ENCODE peak calls at places on chromosomes 16 and 17, in five cellular contexts. One of them, this sample, is unnamed.

GRCh38 chr17:43410557-43411368 is 12.0 kb downstream of the ARL4D start:
- DNase-seq in uterus: peak; percentile 70
- DNase-seq in ecto neural progenitor cell: no peak
- DNase-seq in stimulated activated CD4-positive, alpha-beta T cell treated with anti-CD3 and anti-CD28 coated beads, Interleukin-2, amount 100 ng/mL, for 24 hours: no peak
- DNase-seq in HFFc6: no peak
- DNase-seq in this sample: no peak

GRCh38 chr16:55411231-55411630 is 67.8 kb upstream of the MMP2 start:
- DNase-seq in uterus: no peak
- DNase-seq in ecto neural progenitor cell: no peak
- DNase-seq in stimulated activated CD4-positive, alpha-beta T cell treated with anti-CD3 and anti-CD28 coated beads, Interleukin-2, amount 100 ng/mL, for 24 hours: no peak
- DNase-seq in HFFc6: no peak
- DNase-seq in this sample: no peak

GRCh38 chr17:80753946-80754345 is 209.3 kb downstream of the RPTOR start:
- DNase-seq in uterus: no peak
- DNase-seq in ecto neural progenitor cell: peak; percentile 49
- DNase-seq in stimulated activated CD4-positive, alpha-beta T cell treated with anti-CD3 and anti-CD28 coated beads, Interleukin-2, amount 100 ng/mL, for 24 hours: no peak
- DNase-seq in HFFc6: no peak
- DNase-seq in this sample: no peak

GRCh38 chr17:10063730-10064221 is 134.6 kb downstream of the GAS7 start:
- DNase-seq in uterus: peak; percentile 19
- DNase-seq in ecto neural progenitor cell: no peak
- DNase-seq in stimulated activated CD4-positive, alpha-beta T cell treated with anti-CD3 and anti-CD28 coated beads, Interleukin-2, amount 100 ng/mL, for 24 hours: no peak
- DNase-seq in HFFc6: no peak
- DNase-seq in this sample: no peak

GRCh38 chr17:44137891-44138709 is 3.6 kb upstream of the HROB start:
- DNase-seq in uterus: peak; percentile 88
- DNase-seq in ecto neural progenitor cell: peak; percentile 74
- DNase-seq in stimulated activated CD4-positive, alpha-beta T cell treated with anti-CD3 and anti-CD28 coated beads, Interleukin-2, amount 100 ng/mL, for 24 hours: peak; percentile 78
- DNase-seq in HFFc6: peak; percentile 99
- DNase-seq in this sample: no peak

GRCh38 chr17:80884811-80885210 is 106.8 kb upstream of the CHMP6 start:
- DNase-seq in uterus: no peak
- DNase-seq in ecto neural progenitor cell: no peak
- DNase-seq in stimulated activated CD4-positive, alpha-beta T cell treated with anti-CD3 and anti-CD28 coated beads, Interleukin-2, amount 100 ng/mL, for 24 hours: no peak
- DNase-seq in HFFc6: no peak
- DNase-seq in this sample: no peak

GRCh38 chr16:54577566-54578180 is 291.1 kb upstream of the IRX3 start:
- DNase-seq in uterus: no peak
- DNase-seq in ecto neural progenitor cell: peak; percentile 81
- DNase-seq in stimulated activated CD4-positive, alpha-beta T cell treated with anti-CD3 and anti-CD28 coated beads, Interleukin-2, amount 100 ng/mL, for 24 hours: no peak
- DNase-seq in HFFc6: no peak
- DNase-seq in this sample: no peak

GRCh38 chr17:77318491-77319210 is 177.9 kb downstream of the SEC14L1 start:
- DNase-seq in uterus: peak; percentile 42
- DNase-seq in ecto neural progenitor cell: no peak
- DNase-seq in stimulated activated CD4-positive, alpha-beta T cell treated with anti-CD3 and anti-CD28 coated beads, Interleukin-2, amount 100 ng/mL, for 24 hours: no peak
- DNase-seq in HFFc6: no peak
- DNase-seq in this sample: no peak

GRCh38 chr16:11614587-11615175 is 28.0 kb upstream of the LITAF start:
- DNase-seq in uterus: no peak
- DNase-seq in ecto neural progenitor cell: no peak
- DNase-seq in stimulated activated CD4-positive, alpha-beta T cell treated with anti-CD3 and anti-CD28 coated beads, Interleukin-2, amount 100 ng/mL, for 24 hours: no peak
- DNase-seq in HFFc6: no peak
- DNase-seq in this sample: no peak

GRCh38 chr17:75769536-75769935 is 4.5 kb upstream of the GALK1 start:
- DNase-seq in uterus: no peak
- DNase-seq in ecto neural progenitor cell: no peak
- DNase-seq in stimulated activated CD4-positive, alpha-beta T cell treated with anti-CD3 and anti-CD28 coated beads, Interleukin-2, amount 100 ng/mL, for 24 hours: no peak
- DNase-seq in HFFc6: no peak
- DNase-seq in this sample: no peak

GRCh38 chr16:55207679-55208294 is 116.2 kb upstream of the IRX6 start:
- DNase-seq in uterus: no peak
- DNase-seq in ecto neural progenitor cell: no peak
- DNase-seq in stimulated activated CD4-positive, alpha-beta T cell treated with anti-CD3 and anti-CD28 coated beads, Interleukin-2, amount 100 ng/mL, for 24 hours: no peak
- DNase-seq in HFFc6: no peak
- DNase-seq in this sample: no peak

GRCh38 chr16:4029816-4030215 is 86.4 kb downstream of the ADCY9 start:
- DNase-seq in uterus: no peak
- DNase-seq in ecto neural progenitor cell: no peak
- DNase-seq in stimulated activated CD4-positive, alpha-beta T cell treated with anti-CD3 and anti-CD28 coated beads, Interleukin-2, amount 100 ng/mL, for 24 hours: no peak
- DNase-seq in HFFc6: no peak
- DNase-seq in this sample: no peak

GRCh38 chr17:56795098-56795497 is 38.6 kb downstream of the C17orf67 start:
- DNase-seq in uterus: no peak
- DNase-seq in ecto neural progenitor cell: no peak
- DNase-seq in stimulated activated CD4-positive, alpha-beta T cell treated with anti-CD3 and anti-CD28 coated beads, Interleukin-2, amount 100 ng/mL, for 24 hours: no peak
- DNase-seq in HFFc6: no peak
- DNase-seq in this sample: no peak

GRCh38 chr17:76252040-76252954 is 12.0 kb upstream of the RNF157 start:
- DNase-seq in uterus: no peak
- DNase-seq in ecto neural progenitor cell: no peak
- DNase-seq in stimulated activated CD4-positive, alpha-beta T cell treated with anti-CD3 and anti-CD28 coated beads, Interleukin-2, amount 100 ng/mL, for 24 hours: peak; percentile 41
- DNase-seq in HFFc6: peak; percentile 99
- DNase-seq in this sample: no peak

GRCh38 chr17:10618202-10618635 is 38.9 kb downstream of the MYH3 start:
- DNase-seq in uterus: peak; percentile 63
- DNase-seq in ecto neural progenitor cell: peak; percentile 87
- DNase-seq in stimulated activated CD4-positive, alpha-beta T cell treated with anti-CD3 and anti-CD28 coated beads, Interleukin-2, amount 100 ng/mL, for 24 hours: peak; percentile 68
- DNase-seq in HFFc6: peak; percentile 57
- DNase-seq in this sample: no peak

GRCh38 chr16:1498899-1499676 is 5.9 kb downstream of the TELO2 start:
- DNase-seq in uterus: no peak
- DNase-seq in ecto neural progenitor cell: no peak
- DNase-seq in stimulated activated CD4-positive, alpha-beta T cell treated with anti-CD3 and anti-CD28 coated beads, Interleukin-2, amount 100 ng/mL, for 24 hours: no peak
- DNase-seq in HFFc6: no peak
- DNase-seq in this sample: no peak

GRCh38 chr17:18974407-18975149 is 22.6 kb downstream of the SLC5A10 start:
- DNase-seq in uterus: no peak
- DNase-seq in ecto neural progenitor cell: no peak
- DNase-seq in stimulated activated CD4-positive, alpha-beta T cell treated with anti-CD3 and anti-CD28 coated beads, Interleukin-2, amount 100 ng/mL, for 24 hours: peak; percentile 41
- DNase-seq in HFFc6: peak; percentile 20
- DNase-seq in this sample: no peak

GRCh38 chr16:51337662-51338061 is 186.6 kb upstream of the SALL1 start:
- DNase-seq in uterus: no peak
- DNase-seq in ecto neural progenitor cell: no peak
- DNase-seq in stimulated activated CD4-positive, alpha-beta T cell treated with anti-CD3 and anti-CD28 coated beads, Interleukin-2, amount 100 ng/mL, for 24 hours: no peak
- DNase-seq in HFFc6: no peak
- DNase-seq in this sample: no peak

GRCh38 chr16:67526149-67526732 is 2.4 kb upstream of the RIPOR1 start:
- DNase-seq in uterus: no peak
- DNase-seq in ecto neural progenitor cell: no peak
- DNase-seq in stimulated activated CD4-positive, alpha-beta T cell treated with anti-CD3 and anti-CD28 coated beads, Interleukin-2, amount 100 ng/mL, for 24 hours: no peak
- DNase-seq in HFFc6: no peak
- DNase-seq in this sample: no peak

GRCh38 chr16:12573300-12573699 is 230.4 kb downstream of the CPPED1 start:
- DNase-seq in uterus: no peak
- DNase-seq in ecto neural progenitor cell: no peak
- DNase-seq in stimulated activated CD4-positive, alpha-beta T cell treated with anti-CD3 and anti-CD28 coated beads, Interleukin-2, amount 100 ng/mL, for 24 hours: no peak
- DNase-seq in HFFc6: no peak
- DNase-seq in this sample: no peak

GRCh38 chr17:9522074-9522473 is 53.5 kb downstream of the STX8 start:
- DNase-seq in uterus: no peak
- DNase-seq in ecto neural progenitor cell: no peak
- DNase-seq in stimulated activated CD4-positive, alpha-beta T cell treated with anti-CD3 and anti-CD28 coated beads, Interleukin-2, amount 100 ng/mL, for 24 hours: no peak
- DNase-seq in HFFc6: peak; percentile 53
- DNase-seq in this sample: no peak